ENCODE peak calls at places on chromosome 22, in five cellular contexts. M, F, Q, P and G are unnamed samples.

GRCh38 chr22:42078469-42079318 is 806 bp upstream of the SMDT1 start:
- DNase-seq in M (no peak), F (no peak), Q (no peak), P (no peak), G (no peak)

GRCh38 chr22:47148956-47149748 is 386.7 kb downstream of the TBC1D22A start:
- DNase-seq in M (no peak), F (no peak), Q (no peak), P (no peak), G (no peak)

GRCh38 chr22:46674367-46674781 is 54.2 kb downstream of the GRAMD4 start:
- DNase-seq in M (no peak), F (peak), Q (no peak), P (peak), G (no peak)

GRCh38 chr22:42365337-42365865 is 66.8 kb downstream of the NFAM1 start:
- DNase-seq in M (no peak), F (no peak), Q (no peak), P (no peak), G (no peak)

GRCh38 chr22:49523374-49524008 is 304.2 kb downstream of the BRD1 start:
- DNase-seq in M (no peak), F (no peak), Q (no peak), P (no peak), G (no peak)

GRCh38 chr22:29912605-29913398 is 29.8 kb downstream of the MTMR3 start:
- DNase-seq in M (peak), F (no peak), Q (no peak), P (no peak), G (peak)

GRCh38 chr22:46010951-46011626 is 34.1 kb upstream of the WNT7B start:
- DNase-seq in M (no peak), F (no peak), Q (no peak), P (no peak), G (no peak)

GRCh38 chr22:27032121-27032761 is 374.9 kb downstream of the MIAT start:
- DNase-seq in M (no peak), F (no peak), Q (peak), P (no peak), G (no peak)

GRCh38 chr22:44147036-44147645 is 33.6 kb upstream of the PARVG start:
- DNase-seq in M (no peak), F (no peak), Q (no peak), P (no peak), G (no peak)

GRCh38 chr22:25488244-25489020 is 76.0 kb upstream of the GRK3 start:
- DNase-seq in M (peak), F (no peak), Q (no peak), P (no peak), G (peak)

GRCh38 chr22:47192651-47193437 is 430.4 kb downstream of the TBC1D22A start:
- DNase-seq in M (no peak), F (no peak), Q (no peak), P (no peak), G (no peak)

GRCh38 chr22:30266445-30267381 is at the start of gene OSM:
- DNase-seq in M (no peak), F (no peak), Q (no peak), P (peak), G (no peak)

GRCh38 chr22:42270512-42271190 is at the start of gene TCF20:
- DNase-seq in M (peak), F (peak), Q (peak), P (peak), G (peak)

GRCh38 chr22:22408731-22409696 is 99.5 kb downstream of the ZNF280B start:
- DNase-seq in M (no peak), F (no peak), Q (peak), P (no peak), G (peak)

GRCh38 chr22:49992921-49993648 is 19.5 kb downstream of the IL17REL start:
- DNase-seq in M (no peak), F (no peak), Q (no peak), P (peak), G (peak)

GRCh38 chr22:27616033-27616432 is 185.5 kb downstream of the MN1 start:
- DNase-seq in M (no peak), F (no peak), Q (no peak), P (no peak), G (no peak)

GRCh38 chr22:38289583-38290082 is 16.8 kb upstream of the TMEM184B start:
- DNase-seq in M (no peak), F (no peak), Q (no peak), P (no peak), G (no peak)

GRCh38 chr22:27804683-27805297 is 3.2 kb upstream of the MN1 start:
- DNase-seq in M (no peak), F (peak), Q (peak), P (peak), G (peak)

GRCh38 chr22:38567531-38568245 is 2.3 kb downstream of the DMC1 start:
- DNase-seq in M (no peak), F (no peak), Q (no peak), P (no peak), G (no peak)

GRCh38 chr22:22450343-22450839 is 58.2 kb downstream of the ZNF280B start:
- DNase-seq in M (no peak), F (no peak), Q (no peak), P (no peak), G (no peak)

GRCh38 chr22:33652596-33652995 is 267.7 kb downstream of the LARGE1 start:
- DNase-seq in M (no peak), F (no peak), Q (no peak), P (no peak), G (peak)

GRCh38 chr22:28889625-28890024 is 6.3 kb downstream of the ZNRF3 start:
- DNase-seq in M (no peak), F (no peak), Q (no peak), P (no peak), G (no peak)

GRCh38 chr22:50438305-50439275 is 36.2 kb downstream of the SBF1 start:
- DNase-seq in M (no peak), F (no peak), Q (no peak), P (no peak), G (no peak)

GRCh38 chr22:27358096-27358870 is 443.3 kb downstream of the MN1 start:
- DNase-seq in M (no peak), F (no peak), Q (no peak), P (no peak), G (no peak)

GRCh38 chr22:40673017-40673416 is 6.3 kb upstream of the MCHR1 start:
- DNase-seq in M (no peak), F (no peak), Q (no peak), P (no peak), G (no peak)

GRCh38 chr22:28802595-28803087 is 2.3 kb upstream of the XBP1 start:
- DNase-seq in M (no peak), F (no peak), Q (no peak), P (no peak), G (no peak)

GRCh38 chr22:38347944-38348750 is 30.9 kb upstream of the CSNK1E start:
- DNase-seq in M (no peak), F (no peak), Q (no peak), P (no peak), G (peak)

GRCh38 chr22:26746311-26746710 is 88.9 kb downstream of the MIAT start:
- DNase-seq in M (no peak), F (no peak), Q (no peak), P (no peak), G (no peak)

GRCh38 chr22:19178065-19178658 is 374 bp downstream of the SLC25A1 start:
- DNase-seq in M (no peak), F (no peak), Q (peak), P (peak), G (peak)

GRCh38 chr22:46653596-46653995 is 33.4 kb downstream of the GRAMD4 start:
- DNase-seq in M (no peak), F (no peak), Q (no peak), P (no peak), G (peak)

GRCh38 chr22:35986085-35986484 is 42.5 kb downstream of the RBFOX2 start:
- DNase-seq in M (no peak), F (no peak), Q (no peak), P (no peak), G (no peak)

GRCh38 chr22:43402128-43402527 is 9.7 kb upstream of the MPPED1 start:
- DNase-seq in M (no peak), F (no peak), Q (no peak), P (no peak), G (no peak)

GRCh38 chr22:37989146-37990045 is 5.0 kb upstream of the SOX10 start:
- DNase-seq in M (no peak), F (no peak), Q (no peak), P (no peak), G (no peak)

GRCh38 chr22:24938741-24939341 is 7.7 kb downstream of the LHFPL7 start:
- DNase-seq in M (no peak), F (no peak), Q (peak), P (peak), G (peak)

GRCh38 chr22:47116426-47117341 is 354.2 kb downstream of the TBC1D22A start:
- DNase-seq in M (no peak), F (no peak), Q (no peak), P (no peak), G (no peak)

GRCh38 chr22:22818861-22819855 is 68.5 kb upstream of the IGLL5 start:
- DNase-seq in M (no peak), F (no peak), Q (no peak), P (no peak), G (no peak)

GRCh38 chr22:20427945-20428417 is 9.6 kb downstream of the SCARF2 start:
- DNase-seq in M (no peak), F (no peak), Q (no peak), P (no peak), G (no peak)